ENCODE peak calls at places on chromosome 12, in ten cellular contexts. H, O, I, V, L, P, S, G, A and W are unnamed samples.

GRCh38 chr12:8127138-8127537 is 3.7 kb downstream of the CLEC4A start:
- DNase-seq in H (no peak), O (peak; percentile 8), I (no peak), V (no peak), L (no peak), P (no peak), S (no peak), G (no peak), A (no peak), W (no peak)

GRCh38 chr12:122200541-122201175 is 2.9 kb upstream of the B3GNT4 start:
- DNase-seq in H (no peak), O (no peak), I (no peak), V (no peak), L (no peak), P (no peak), S (no peak), G (no peak), A (peak; percentile 88), W (no peak)

GRCh38 chr12:25242981-25243764 is 7.6 kb downstream of the KRAS start:
- DNase-seq in H (peak; percentile 2), O (peak; percentile 45), I (no peak), V (no peak), L (no peak), P (no peak), S (no peak), G (no peak), A (no peak), W (no peak)

GRCh38 chr12:116880817-116881324 is 370 bp downstream of the HRK start:
- DNase-seq in H (peak; percentile 34), O (peak; percentile 57), I (peak; percentile 88), V (peak; percentile 32), L (peak; percentile 21), P (peak; percentile 74), S (peak; percentile 3), G (peak; percentile 40), A (peak; percentile 88), W (no peak)

GRCh38 chr12:96434107-96434506 is 33.9 kb upstream of the CDK17 start:
- DNase-seq in H (peak; percentile 82), O (peak; percentile 100), I (no peak), V (peak; percentile 93), L (peak; percentile 40), P (no peak), S (peak; percentile 27), G (no peak), A (no peak), W (peak; percentile 54)

GRCh38 chr12:29133141-29133540 is 15.9 kb upstream of the FAR2 start:
- DNase-seq in H (no peak), O (no peak), I (no peak), V (peak; percentile 4), L (no peak), P (no peak), S (no peak), G (no peak), A (no peak), W (no peak)

GRCh38 chr12:848519-849191 is 96.3 kb downstream of the WNK1 start:
- DNase-seq in H (no peak), O (peak; percentile 65), I (no peak), V (no peak), L (no peak), P (no peak), S (no peak), G (no peak), A (no peak), W (no peak)

GRCh38 chr12:56188116-56188785 is 1.0 kb downstream of the SMARCC2 start:
- DNase-seq in H (no peak), O (no peak), I (no peak), V (no peak), L (no peak), P (peak; percentile 13), S (no peak), G (no peak), A (no peak), W (no peak)

GRCh38 chr12:59030415-59030814 is 110.1 kb upstream of the LRIG3 start:
- DNase-seq in H (no peak), O (no peak), I (peak; percentile 47), V (no peak), L (no peak), P (no peak), S (no peak), G (no peak), A (no peak), W (no peak)

GRCh38 chr12:25458047-25458552 is 95.0 kb downstream of the LMNTD1 start:
- DNase-seq in H (peak; percentile 96), O (peak; percentile 88), I (peak; percentile 73), V (peak; percentile 88), L (no peak), P (no peak), S (no peak), G (no peak), A (no peak), W (no peak)

GRCh38 chr12:23648546-23648945 is 300.9 kb downstream of the SOX5 start:
- DNase-seq in H (no peak), O (no peak), I (no peak), V (no peak), L (no peak), P (no peak), S (no peak), G (no peak), A (no peak), W (no peak)

GRCh38 chr12:7130791-7131501 is 775 bp downstream of the CLSTN3 start:
- DNase-seq in H (no peak), O (peak; percentile 53), I (peak; percentile 75), V (peak; percentile 31), L (no peak), P (peak; percentile 70), S (peak; percentile 19), G (no peak), A (peak; percentile 89), W (peak; percentile 22)

GRCh38 chr12:130873106-130873795 is 1.4 kb downstream of the RAN start:
- DNase-seq in H (no peak), O (no peak), I (no peak), V (no peak), L (no peak), P (no peak), S (no peak), G (no peak), A (no peak), W (no peak)

GRCh38 chr12:67025543-67026114 is 243.5 kb upstream of the CAND1 start:
- DNase-seq in H (no peak), O (peak; percentile 8), I (peak; percentile 75), V (peak; percentile 10), L (peak; percentile 24), P (peak; percentile 67), S (no peak), G (peak; percentile 4), A (peak; percentile 65), W (peak; percentile 13)

GRCh38 chr12:122788387-122788786 is 14.0 kb downstream of the CCDC62 start:
- DNase-seq in H (peak; percentile 28), O (peak; percentile 40), I (no peak), V (peak; percentile 43), L (no peak), P (no peak), S (no peak), G (no peak), A (no peak), W (no peak)

GRCh38 chr12:1993341-1993740 is 10.9 kb downstream of the DCP1B start:
- DNase-seq in H (peak; percentile 90), O (peak; percentile 96), I (no peak), V (peak; percentile 94), L (no peak), P (no peak), S (no peak), G (no peak), A (no peak), W (no peak)

GRCh38 chr12:13980548-13981295 is 680 bp downstream of the GRIN2B start:
- DNase-seq in H (no peak), O (no peak), I (peak; percentile 63), V (no peak), L (no peak), P (peak; percentile 59), S (no peak), G (no peak), A (peak; percentile 62), W (no peak)

GRCh38 chr12:5546616-5547015 is 114.7 kb downstream of the NTF3 start:
- DNase-seq in H (no peak), O (no peak), I (no peak), V (peak; percentile 87), L (no peak), P (no peak), S (no peak), G (no peak), A (no peak), W (no peak)

GRCh38 chr12:11836282-11836963 is 186.9 kb downstream of the ETV6 start:
- DNase-seq in H (no peak), O (no peak), I (no peak), V (no peak), L (no peak), P (no peak), S (no peak), G (peak; percentile 50), A (peak; percentile 30), W (peak; percentile 34)